ENCODE peak calls at places on chromosomes 3 and 15, in five cellular contexts. M is H1, B is neural progenitor cell, S is osteoblast, J is HepG2. H is an unnamed sample.

GRCh38 chr3:124138148-124138547 is 146.2 kb upstream of the ROPN1 start:
- DNase-seq in M (no peak), B (no peak), S (no peak), J (no peak), H (no peak)

GRCh38 chr15:66138096-66138783 is 115.3 kb downstream of the MEGF11 start:
- DNase-seq in M (no peak), B (no peak), S (no peak), J (no peak), H (no peak)

GRCh38 chr15:72155021-72155621 is 36.9 kb downstream of the SENP8 start:
- DNase-seq in M (no peak), B (no peak), S (peak; percentile 36), J (no peak), H (no peak)

GRCh38 chr3:156902916-156903315 is 76.8 kb downstream of the LEKR1 start:
- DNase-seq in M (no peak), B (no peak), S (no peak), J (no peak), H (no peak)

GRCh38 chr15:101652783-101653430 is 726 bp upstream of the TM2D3 start:
- DNase-seq in M (no peak), B (no peak), S (peak; percentile 91), J (no peak), H (no peak)

GRCh38 chr3:31232049-31233040 is 300.4 kb upstream of the STT3B start:
- DNase-seq in M (no peak), B (no peak), S (peak; percentile 73), J (no peak), H (no peak)

GRCh38 chr15:77292924-77293558 is 126.9 kb downstream of the PEAK1 start:
- DNase-seq in M (no peak), B (no peak), S (no peak), J (no peak), H (no peak)

GRCh38 chr3:153601422-153601853 is 439.4 kb downstream of the RAP2B start:
- DNase-seq in M (no peak), B (peak; percentile 24), S (no peak), J (no peak), H (no peak)

GRCh38 chr3:58160399-58160798 is 50.4 kb downstream of the DNASE1L3 start:
- DNase-seq in M (no peak), B (no peak), S (no peak), J (no peak), H (no peak)

GRCh38 chr15:50911641-50912040 is 3.2 kb downstream of the AP4E1 start:
- DNase-seq in M (no peak), B (no peak), S (no peak), J (no peak), H (no peak)

GRCh38 chr3:135917076-135917475 is 48.5 kb upstream of the PPP2R3A start:
- DNase-seq in M (no peak), B (no peak), S (no peak), J (no peak), H (no peak)

GRCh38 chr15:89912145-89912673 is 543 bp downstream of the ARPIN start:
- DNase-seq in M (no peak), B (peak; percentile 58), S (peak; percentile 95), J (no peak), H (no peak)

GRCh38 chr3:136366289-136366688 is 116.1 kb downstream of the PCCB start:
- DNase-seq in M (no peak), B (no peak), S (no peak), J (no peak), H (no peak)

GRCh38 chr3:153293222-153293621 is 131.2 kb downstream of the RAP2B start:
- DNase-seq in M (no peak), B (no peak), S (no peak), J (no peak), H (no peak)

GRCh38 chr15:90004671-90005070 is 3.5 kb downstream of the ZNF710 start:
- DNase-seq in M (no peak), B (no peak), S (peak; percentile 99), J (peak; percentile 71), H (no peak)

GRCh38 chr3:146969356-146969755 is 364.2 kb upstream of the PLSCR5 start:
- DNase-seq in M (no peak), B (no peak), S (peak; percentile 73), J (no peak), H (no peak)

GRCh38 chr3:138328341-138328740 is 1.3 kb downstream of the NME9 start:
- DNase-seq in M (no peak), B (peak; percentile 33), S (no peak), J (no peak), H (no peak)
- H3K4me3 ChIP-seq in M (no peak overlapping the region), B (no peak overlapping the region), S (no peak overlapping the region), J (no peak overlapping the region), H (peak overlapping the region; percentile 63)

GRCh38 chr3:170760174-170760526 is 109.8 kb downstream of the RPL22L1 start:
- DNase-seq in M (no peak), B (no peak), S (no peak), J (no peak), H (no peak)

GRCh38 chr3:170764017-170764416 is 106.0 kb downstream of the RPL22L1 start:
- DNase-seq in M (no peak), B (no peak), S (no peak), J (no peak), H (no peak)

GRCh38 chr3:170759511-170760173 is 110.4 kb downstream of the RPL22L1 start:
- DNase-seq in M (no peak), B (no peak), S (no peak), J (no peak), H (no peak)

GRCh38 chr3:170762081-170762480 is 107.9 kb downstream of the RPL22L1 start:
- DNase-seq in M (no peak), B (no peak), S (no peak), J (no peak), H (no peak)

GRCh38 chr3:170761103-170761502 is 108.9 kb downstream of the RPL22L1 start:
- DNase-seq in M (no peak), B (no peak), S (no peak), J (no peak), H (no peak)
- H2AFZ ChIP-seq in M (no peak overlapping the region), B (no peak overlapping the region), S (peak overlapping the region; percentile 44), J (no peak overlapping the region), H (no peak overlapping the region)

DNA sequence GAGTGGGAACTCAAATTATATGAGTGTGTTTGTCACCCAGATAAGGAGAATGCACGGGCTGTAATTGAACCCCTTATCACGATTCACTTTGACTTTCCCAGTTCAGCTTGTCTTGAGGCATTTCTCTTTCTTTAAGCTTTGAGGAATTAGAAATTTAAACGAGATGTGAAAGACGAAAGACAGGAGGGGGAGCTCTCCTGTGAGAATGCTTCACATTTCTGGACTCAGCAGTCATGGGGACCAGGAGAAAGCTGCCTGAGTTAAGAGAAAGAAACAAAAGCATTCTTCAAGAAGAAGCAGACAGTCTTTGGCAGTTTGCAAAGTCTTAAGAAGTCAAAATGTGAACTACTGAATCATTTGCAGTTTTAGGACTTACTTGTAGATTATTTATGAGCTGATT is 205.6 kb downstream of the NECTIN3 start:
- DNase-seq in M (peak; percentile 39), B (peak; percentile 74), S (peak; percentile 58), J (no peak), H (no peak)
- TF ChIP-seq CTCF in M (no peak), B (peak; percentile 44), S (peak; percentile 41), J (no peak), H (peak; percentile 47)

GRCh38 chr3:141052570-141053069 is 1.5 kb downstream of the SPSB4 start:
- DNase-seq in M (no peak), B (peak; percentile 67), S (peak; percentile 58), J (no peak), H (peak; percentile 35)
- H3K4me3 ChIP-seq in M (peak overlapping the region; percentile 87), B (peak overlapping the region; percentile 78), S (no peak overlapping the region), J (no peak overlapping the region), H (peak overlapping the region; percentile 71)

DNA sequence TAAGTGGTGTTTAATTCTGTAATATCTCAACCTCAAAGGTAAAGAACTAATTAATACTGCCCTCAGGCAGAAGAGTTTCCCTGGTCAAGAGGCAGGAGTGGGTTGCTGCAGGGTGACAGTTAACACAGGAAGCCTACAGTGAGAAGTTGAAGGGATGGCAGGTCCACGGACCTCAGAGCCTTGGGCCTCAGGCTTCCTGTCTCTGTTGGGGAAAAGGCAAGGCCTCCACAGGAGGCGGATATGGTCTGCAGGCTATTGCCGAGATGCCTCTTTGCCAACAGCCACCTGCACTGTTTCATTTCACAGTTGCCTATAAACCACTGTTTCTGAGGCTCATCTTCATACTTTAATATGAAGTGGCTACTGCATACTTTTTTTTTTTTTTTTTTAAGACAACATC is 33.3 kb upstream of the RPN1 start:
- DNase-seq in M (no peak), B (no peak), S (peak; percentile 11), J (no peak), H (peak; percentile 15)
- H2AFZ ChIP-seq in M (no peak overlapping the region), B (no peak overlapping the region), S (no peak overlapping the region), J (no peak overlapping the region), H (no peak overlapping the region)

GRCh38 chr15:47944911-47945310 is 175.9 kb upstream of the SLC24A5 start:
- DNase-seq in M (no peak), B (no peak), S (no peak), J (no peak), H (no peak)
- TF ChIP-seq CTCF in M (no peak), B (peak; percentile 4), S (no peak), J (no peak), H (no peak)

DNA sequence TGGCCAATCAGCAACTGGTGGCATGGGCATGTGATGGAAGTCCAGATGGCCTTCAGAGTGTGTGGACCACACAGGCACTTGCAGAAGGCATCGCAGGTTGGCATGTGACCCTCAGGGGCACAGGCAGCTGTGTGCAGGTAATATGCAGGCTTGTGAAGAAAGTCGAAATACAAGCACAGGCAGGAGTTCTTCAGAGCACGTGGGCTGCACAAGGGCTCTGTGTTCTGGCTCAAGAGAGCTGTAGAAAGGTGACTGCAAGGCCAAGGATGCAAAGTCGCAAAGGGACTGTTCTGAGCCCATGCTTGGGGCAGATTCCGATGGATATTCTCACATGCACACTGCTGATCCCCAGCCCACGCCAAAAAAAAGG is 8.3 kb downstream of the LRRC2 start:
- DNase-seq in M (no peak), B (no peak), S (no peak), J (no peak), H (no peak)
- H3K4me3 ChIP-seq in M (no peak overlapping the region), B (no peak overlapping the region), S (no peak overlapping the region), J (no peak overlapping the region), H (no peak overlapping the region)

DNA sequence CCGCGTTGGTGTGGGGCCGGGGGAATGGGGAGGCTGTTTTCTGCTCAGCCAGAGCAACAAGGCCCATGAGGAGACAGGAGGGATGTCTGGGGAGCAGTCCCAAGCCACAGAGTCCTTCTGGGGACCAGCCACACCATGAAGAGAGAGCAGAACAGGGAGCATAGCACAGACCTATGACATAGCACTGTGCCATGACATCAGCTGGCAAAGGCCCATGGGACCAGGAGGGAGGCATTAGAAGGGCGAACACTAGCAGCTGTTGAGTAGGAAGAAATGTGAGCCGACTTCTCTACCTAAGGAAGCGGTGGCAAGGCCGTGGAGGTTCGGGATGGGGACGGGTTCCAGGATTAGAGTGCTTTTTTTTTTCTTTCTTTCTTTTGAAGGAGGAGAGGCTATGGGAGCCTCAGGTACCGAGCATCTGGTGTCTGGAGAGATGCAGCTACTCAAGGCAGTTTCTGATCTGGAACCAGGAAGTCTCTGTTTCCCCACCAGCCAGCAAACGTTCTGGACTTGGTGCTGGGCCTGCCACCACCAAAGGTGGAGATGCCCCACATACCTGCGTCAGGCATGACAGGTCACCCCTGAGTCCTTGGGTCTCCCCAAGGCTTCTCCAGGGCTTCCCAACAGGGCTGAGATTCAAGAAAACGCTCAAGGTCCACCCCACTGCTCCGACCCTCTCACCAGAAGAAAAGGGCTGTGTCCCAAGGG is 77.3 kb upstream of the CGNL1 start:
- DNase-seq in M (no peak), B (no peak), S (no peak), J (no peak), H (no peak)
- H2AFZ ChIP-seq in M (no peak overlapping the region), B (no peak overlapping the region), S (no peak overlapping the region), J (no peak overlapping the region), H (no peak overlapping the region)